ENCODE peak calls at places on chromosomes 5 and 9, in eight cellular contexts. B is fibroblast of pulmonary artery, Z is IMR-90, Q is fibroblast of the aortic adventitia, H is fibroblast of mammary gland, W is pancreas, U is LNCaP clone FGC, N is GM10248. R is an unnamed sample.

GRCh38 chr9:137825324-137825991 is 52.1 kb upstream of the CACNA1B start:
- DNase-seq in Z (no peak), W (no peak), U (no peak), B (no peak), H (no peak), Q (no peak), N (peak), R (no peak)

GRCh38 chr5:172897691-172898512 is 61.3 kb upstream of the RPL26L1 start:
- DNase-seq in W (peak), Z (peak), B (peak), U (no peak), N (no peak), Q (peak), H (peak), R (peak)

GRCh38 chr5:55983986-55984385 is 10.8 kb downstream of the IL6ST start:
- DNase-seq in Z (no peak), H (no peak), Q (no peak), N (no peak), W (no peak), U (no peak), B (no peak), R (no peak)

GRCh38 chr5:116038817-116039216 is 6.5 kb downstream of the ARL14EPL start:
- DNase-seq in H (no peak), U (no peak), W (no peak), B (no peak), N (peak), Z (no peak), Q (no peak), R (no peak)

GRCh38 chr5:7886849-7887460 is 18.0 kb downstream of the MTRR start:
- DNase-seq in W (no peak), B (peak), N (peak), U (no peak), H (peak), Z (peak), Q (peak), R (no peak)

GRCh38 chr5:128085413-128085812 is 1.8 kb downstream of the SLC12A2 start:
- DNase-seq in U (no peak), Q (no peak), B (no peak), W (no peak), H (no peak), N (no peak), Z (no peak), R (no peak)

GRCh38 chr9:4994166-4994890 is 9.3 kb downstream of the JAK2 start:
- DNase-seq in W (no peak), Z (no peak), B (no peak), U (peak), H (no peak), N (no peak), Q (no peak), R (no peak)

GRCh38 chr9:136551401-136552116 is 5.7 kb upstream of the NOTCH1 start:
- DNase-seq in U (no peak), B (peak), Z (peak), Q (peak), W (no peak), N (peak), H (peak), R (peak)

DNA sequence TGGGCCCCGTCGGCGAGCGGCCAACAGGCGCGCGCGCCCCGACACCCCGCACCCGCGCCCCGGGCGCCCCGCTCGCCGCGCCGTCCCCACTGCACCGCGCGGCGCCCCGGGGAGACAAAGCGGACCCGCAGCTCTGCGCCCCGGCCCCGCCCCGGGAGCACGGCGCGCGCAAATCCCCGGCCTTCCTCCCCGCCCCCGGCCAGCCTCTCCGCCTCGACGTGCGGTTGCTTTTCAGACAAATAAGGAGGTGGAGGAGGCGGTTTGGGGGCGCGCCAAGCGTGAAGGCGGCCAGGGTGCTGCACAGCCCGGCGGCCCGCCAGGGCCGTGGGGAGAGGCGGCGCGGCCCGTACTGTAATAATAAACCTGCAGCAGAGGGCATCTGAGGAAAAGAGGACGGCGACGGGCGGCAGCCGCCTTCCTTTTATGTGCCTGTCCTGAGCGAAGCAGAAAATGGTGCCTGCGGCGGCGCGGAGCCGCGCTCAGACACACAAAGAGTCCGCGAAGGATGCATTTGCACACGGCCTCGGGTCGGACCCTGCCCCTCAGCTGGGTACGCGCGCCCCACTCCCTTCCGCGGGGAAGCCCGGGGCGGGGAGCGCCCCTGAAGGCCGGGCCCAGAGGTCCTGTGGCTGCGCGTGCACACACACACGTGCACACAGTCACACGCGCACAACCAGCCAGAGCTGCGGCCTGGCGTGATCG is 739 bp upstream of the NREP start:
- DNase-seq in U (peak), Q (peak), H (peak), Z (peak), W (peak), B (peak), N (peak), R (peak)
- TF ChIP-seq CTCF in U (no peak), Q (peak), H (no peak), Z (peak), W (no peak), B (no peak), N (no peak), R (no peak)

GRCh38 chr9:113590389-113590788 is 126.9 kb downstream of the RGS3 start:
- DNase-seq in U (no peak), N (no peak), Z (no peak), B (no peak), H (no peak), Q (no peak), W (no peak), R (no peak)

GRCh38 chr9:113593682-113594281 is 130.3 kb downstream of the RGS3 start:
- DNase-seq in Q (peak), U (no peak), H (peak), Z (peak), B (peak), W (peak), N (peak), R (peak)

GRCh38 chr9:113592806-113593575 is 129.5 kb downstream of the RGS3 start:
- DNase-seq in U (peak), B (no peak), H (no peak), Q (no peak), W (no peak), Z (no peak), N (no peak), R (no peak)

GRCh38 chr9:113590991-113591898 is 127.7 kb downstream of the RGS3 start:
- DNase-seq in U (peak), Z (peak), N (peak), W (peak), B (peak), Q (peak), H (peak), R (peak)

DNA sequence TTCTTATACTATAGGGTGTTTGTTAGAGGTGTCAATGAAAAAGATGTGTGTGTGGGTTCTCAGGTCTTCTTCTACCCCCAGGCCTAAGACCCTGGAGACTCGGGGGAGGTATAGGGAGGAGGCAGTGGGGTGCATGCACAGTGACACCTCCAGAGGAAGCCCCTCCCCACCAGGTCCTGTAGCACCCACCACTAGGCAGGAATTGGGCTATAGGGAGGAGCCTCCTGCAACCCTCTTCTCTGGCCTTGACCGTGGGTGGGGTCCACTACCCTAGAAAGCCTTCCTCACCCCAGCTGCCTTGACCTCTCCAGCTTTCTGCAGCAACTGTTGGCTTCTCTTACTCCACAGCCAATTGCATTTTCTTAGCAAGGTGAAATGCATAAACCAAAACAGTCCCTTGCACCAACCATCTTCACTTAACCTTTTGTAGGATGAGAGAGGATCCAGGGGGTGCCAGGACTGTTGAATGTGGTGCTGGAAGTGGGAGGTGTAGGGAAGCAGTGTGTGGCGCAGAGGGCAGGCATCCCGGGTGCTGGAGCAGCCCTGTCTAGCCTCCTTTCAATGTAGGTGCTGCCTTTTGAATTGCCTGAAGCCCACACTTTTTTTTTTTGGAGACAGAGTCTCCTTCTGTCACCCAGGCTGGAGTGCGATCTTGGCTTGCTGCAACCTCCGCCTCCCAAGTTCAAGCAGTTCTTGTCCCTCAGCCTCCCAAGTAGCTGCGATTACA is 128.5 kb downstream of the RGS3 start:
- DNase-seq in U (no peak), H (no peak), Q (no peak), B (no peak), W (peak), N (no peak), Z (no peak), R (no peak)
- TF ChIP-seq CTCF in U (no peak), H (no peak), Q (no peak), B (no peak), W (no peak), N (no peak), Z (no peak), R (no peak)

DNA sequence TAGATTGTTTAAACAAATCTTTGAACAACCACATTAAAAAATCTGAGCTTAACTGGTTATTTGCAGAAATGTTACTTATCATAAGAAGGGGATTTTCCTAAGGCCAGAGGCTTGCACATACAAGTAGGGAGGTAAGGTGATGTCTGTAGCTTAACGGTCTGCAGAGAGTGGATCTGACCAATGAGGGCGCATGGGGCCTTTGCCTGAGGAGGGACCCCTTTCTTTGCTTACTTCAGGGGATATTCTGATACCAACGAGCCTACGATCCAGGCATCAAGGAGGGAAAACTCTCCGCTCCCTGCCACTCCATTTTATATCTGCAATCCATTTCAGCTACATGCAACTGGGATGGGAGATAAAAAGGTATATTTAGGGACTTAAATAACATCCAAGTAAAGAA is 92.2 kb downstream of the CRB2 start:
- DNase-seq in U (no peak), Q (no peak), N (no peak), B (no peak), W (no peak), Z (no peak), H (no peak), R (no peak)
- TF ChIP-seq CTCF in U (no peak), Q (no peak), N (no peak), B (no peak), W (no peak), Z (no peak), H (no peak), R (no peak)

GRCh38 chr9:134740071-134740470 is 98.5 kb downstream of the COL5A1 start:
- DNase-seq in N (no peak), B (no peak), U (no peak), H (no peak), Z (no peak), Q (no peak), W (peak), R (no peak)

GRCh38 chr9:134744542-134745295 is 103.1 kb downstream of the COL5A1 start:
- DNase-seq in B (no peak), H (no peak), Z (no peak), U (no peak), W (peak), Q (no peak), N (no peak), R (no peak)

GRCh38 chr9:134739660-134739968 is 98.0 kb downstream of the COL5A1 start:
- DNase-seq in Z (no peak), H (no peak), Q (no peak), W (peak), B (no peak), N (no peak), U (no peak), R (no peak)

GRCh38 chr9:134741846-134742245 is 100.2 kb downstream of the COL5A1 start:
- DNase-seq in H (no peak), Z (no peak), W (peak), Q (no peak), N (no peak), B (no peak), U (no peak), R (no peak)

DNA sequence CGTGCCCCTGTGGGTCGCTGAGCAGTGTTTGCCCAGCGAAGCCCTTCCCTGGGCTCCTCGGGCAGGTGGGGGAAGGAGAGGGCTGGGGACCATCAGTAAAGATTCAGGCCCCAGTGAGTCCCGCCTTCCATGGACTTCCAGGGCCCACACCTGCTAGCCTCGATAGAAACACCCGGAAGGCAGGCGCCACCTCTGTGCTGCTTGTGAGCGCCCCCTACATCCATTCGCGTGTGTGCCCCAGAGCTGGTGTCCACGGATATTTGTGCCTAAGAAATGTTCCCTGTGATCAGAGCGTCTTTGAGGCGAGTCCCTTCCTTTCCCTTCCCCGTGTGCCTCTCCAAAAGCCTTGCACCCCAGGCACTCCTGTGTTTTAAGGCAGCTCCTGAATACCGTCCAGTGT is 101.2 kb downstream of the COL5A1 start:
- DNase-seq in W (peak), H (no peak), Z (no peak), Q (no peak), B (no peak), N (no peak), U (no peak), R (no peak)
- TF ChIP-seq CTCF in W (no peak), H (no peak), Z (peak), Q (no peak), B (no peak), N (no peak), U (peak), R (peak)

GRCh38 chr5:83387041-83387440 is 84.5 kb upstream of the VCAN start:
- DNase-seq in Q (no peak), N (no peak), Z (peak), B (no peak), U (no peak), W (no peak), H (peak), R (peak)

GRCh38 chr5:83385812-83386211 is 85.7 kb upstream of the VCAN start:
- DNase-seq in Z (no peak), H (no peak), B (no peak), U (no peak), N (no peak), Q (no peak), W (no peak), R (no peak)

GRCh38 chr5:83394190-83394589 is 77.4 kb upstream of the VCAN start:
- DNase-seq in N (no peak), Z (no peak), B (no peak), Q (no peak), W (no peak), H (no peak), U (no peak), R (no peak)

GRCh38 chr5:83393467-83393866 is 78.1 kb upstream of the VCAN start:
- DNase-seq in N (no peak), B (no peak), Q (no peak), H (no peak), U (no peak), Z (no peak), W (no peak), R (no peak)

DNA sequence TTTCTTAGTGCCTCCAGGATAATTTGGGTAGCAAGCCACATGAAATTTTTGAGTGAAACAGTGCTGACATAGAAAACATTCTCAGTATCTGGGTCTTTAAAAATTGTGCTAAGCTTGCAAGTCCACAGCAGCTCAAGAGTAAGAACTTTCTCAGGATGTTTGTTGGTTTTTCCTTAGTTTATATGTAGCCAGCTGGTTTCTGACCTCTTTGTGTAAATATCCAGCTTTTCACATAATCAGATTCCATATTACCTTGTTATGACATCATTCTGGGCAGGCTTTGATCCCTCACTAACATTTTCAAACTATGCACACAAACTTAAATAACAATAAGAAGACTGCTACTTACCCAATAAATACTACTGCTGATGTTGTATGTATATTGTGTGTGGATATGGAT is 82.9 kb upstream of the VCAN start:
- DNase-seq in Q (peak), U (no peak), H (peak), N (no peak), W (no peak), Z (peak), B (no peak), R (no peak)
- TF ChIP-seq CTCF in Q (no peak), U (no peak), H (no peak), N (no peak), W (no peak), Z (no peak), B (no peak), R (no peak)